ENCODE peak calls at places on chromosomes 1 and 21, in six cellular contexts. Q, P, H, W, L and Z are unnamed samples.
A peak's percentile ranks its signal among the peaks of the same experiment; 100 is the strongest.

GRCh38 chr1:109827466-109827865 is 63.7 kb upstream of the EPS8L3 start:
- DNase-seq in W (peak; percentile 28), H (no peak), L (no peak), Q (no peak), P (no peak), Z (no peak)

GRCh38 chr1:70819785-70820184 is 227.8 kb downstream of the PTGER3 start:
- DNase-seq in L (no peak), P (no peak), W (no peak), Q (no peak), H (no peak), Z (no peak)

GRCh38 chr1:65002508-65003315 is 36.4 kb upstream of the JAK1 start:
- DNase-seq in P (peak; percentile 45), H (peak; percentile 51), W (peak; percentile 76), L (peak; percentile 69), Q (peak; percentile 91), Z (peak; percentile 60)

GRCh38 chr1:27601771-27602509 is 2.0 kb downstream of the AHDC1 start:
- DNase-seq in Q (no peak), H (no peak), P (no peak), W (no peak), L (peak; percentile 69), Z (no peak)

GRCh38 chr1:89994231-89994804 is 592 bp upstream of the ZNF326 start:
- DNase-seq in W (no peak), L (no peak), Q (no peak), P (no peak), H (no peak), Z (no peak)

GRCh38 chr1:154351363-154352068 is 26.2 kb downstream of the ATP8B2 start:
- DNase-seq in H (no peak), L (no peak), P (no peak), W (peak; percentile 51), Q (no peak), Z (no peak)

GRCh38 chr21:32624726-32625125 is 12.5 kb upstream of the CFAP298 start:
- DNase-seq in L (peak; percentile 52), W (peak; percentile 74), H (no peak), Q (peak; percentile 13), P (no peak), Z (no peak)

GRCh38 chr1:187911820-187912219 is 1083.1 kb downstream of the PLA2G4A start:
- DNase-seq in P (no peak), L (no peak), W (no peak), Q (no peak), H (no peak), Z (no peak)

GRCh38 chr1:62286778-62287224 is 32.4 kb downstream of the KANK4 start:
- DNase-seq in P (no peak), L (peak; percentile 39), H (no peak), W (peak; percentile 66), Q (no peak), Z (no peak)

GRCh38 chr1:74689800-74690696 is 16.5 kb upstream of the ERICH3 start:
- DNase-seq in L (peak; percentile 43), H (peak; percentile 4), W (peak; percentile 65), Q (peak; percentile 75), P (no peak), Z (no peak)

GRCh38 chr1:168583571-168583970 is 7.2 kb downstream of the XCL1 start:
- DNase-seq in P (peak; percentile 78), W (peak; percentile 42), L (no peak), Q (peak; percentile 4), H (no peak), Z (no peak)

GRCh38 chr1:226638608-226639007 is 90.0 kb downstream of the STUM start:
- DNase-seq in P (no peak), L (no peak), W (no peak), H (no peak), Q (no peak), Z (no peak)

DNA sequence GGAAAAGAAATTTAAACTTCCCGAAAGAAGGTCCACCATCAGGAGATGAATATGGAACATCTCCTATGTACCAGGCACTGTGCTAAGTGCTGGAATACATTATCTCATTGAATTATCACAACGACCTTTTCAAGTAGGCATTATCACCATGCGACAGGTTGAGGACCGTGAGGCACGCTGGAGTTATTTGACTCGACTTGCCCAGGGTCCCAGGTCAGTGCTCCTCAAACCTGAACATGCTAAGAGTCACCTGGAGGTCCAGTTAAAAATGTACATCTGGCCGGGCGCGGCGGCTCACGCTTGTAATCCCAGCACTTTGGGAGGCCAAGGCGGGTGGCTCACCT is 15.9 kb upstream of the AGTRAP start:
- DNase-seq in L (no peak), H (no peak), Q (no peak), P (no peak), W (no peak), Z (no peak)
- TF ChIP-seq CTCF in L (peak; percentile 27), H (peak; percentile 44), Q (no peak), P (no peak), W (no peak), Z (no peak)

GRCh38 chr1:29270881-29271390 is 34.6 kb downstream of the PTPRU start:
- DNase-seq in L (no peak), W (no peak), H (no peak), P (no peak), Q (peak; percentile 27), Z (no peak)

GRCh38 chr1:29266912-29267311 is 30.6 kb downstream of the PTPRU start:
- DNase-seq in P (no peak), W (no peak), H (no peak), L (no peak), Q (no peak), Z (no peak)

GRCh38 chr1:29267341-29268070 is 31.2 kb downstream of the PTPRU start:
- DNase-seq in P (no peak), H (no peak), W (no peak), L (no peak), Q (no peak), Z (no peak)

GRCh38 chr1:29271724-29272123 is 35.4 kb downstream of the PTPRU start:
- DNase-seq in Q (peak; percentile 82), L (peak; percentile 83), H (no peak), P (peak; percentile 34), W (peak; percentile 75), Z (peak; percentile 65)

DNA sequence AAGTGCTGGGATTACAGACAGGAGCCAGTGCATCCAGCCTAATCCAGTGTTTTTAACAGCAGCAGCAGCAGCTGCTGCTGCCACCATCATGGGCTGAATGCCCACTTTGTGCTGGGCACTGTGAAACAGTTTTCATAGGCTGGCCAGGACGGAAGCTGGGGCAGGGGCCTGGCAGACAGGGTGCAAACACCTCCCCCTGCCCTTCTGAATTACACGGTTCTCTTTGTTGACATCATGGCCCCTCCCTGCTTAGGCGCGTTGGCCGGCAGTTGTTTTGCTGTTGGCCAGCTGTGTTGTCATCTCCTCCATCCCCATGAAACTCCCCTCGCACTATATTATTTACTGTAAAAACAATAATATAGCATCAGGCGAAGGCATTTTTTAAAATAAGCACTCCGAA is 33.0 kb downstream of the PTPRU start:
- DNase-seq in L (no peak), P (no peak), W (no peak), Q (no peak), H (no peak), Z (no peak)
- H3K4me3 ChIP-seq in L (no peak overlapping the region), P (no peak overlapping the region), W (no peak overlapping the region), Q (no peak overlapping the region), H (no peak overlapping the region), Z (no peak overlapping the region)

GRCh38 chr1:33096358-33097005 is 15.5 kb downstream of the AZIN2 start:
- DNase-seq in W (no peak), P (no peak), Q (peak; percentile 87), H (no peak), L (no peak), Z (no peak)

GRCh38 chr1:33098371-33098770 is 17.4 kb downstream of the AZIN2 start:
- DNase-seq in L (no peak), W (no peak), H (no peak), P (no peak), Q (peak; percentile 55), Z (no peak)

GRCh38 chr1:33097762-33098161 is 16.8 kb downstream of the AZIN2 start:
- DNase-seq in W (no peak), H (no peak), P (no peak), L (no peak), Q (no peak), Z (no peak)

GRCh38 chr1:33097137-33097611 is 16.2 kb downstream of the AZIN2 start:
- DNase-seq in Q (peak; percentile 60), H (no peak), W (peak; percentile 24), P (no peak), L (no peak), Z (no peak)

GRCh38 chr1:33099290-33100118 is 18.6 kb downstream of the AZIN2 start:
- DNase-seq in P (peak; percentile 100), Q (peak; percentile 100), W (peak; percentile 99), H (peak; percentile 54), L (peak; percentile 95), Z (peak; percentile 100)
- TF ChIP-seq CTCF in P (peak; percentile 61), Q (peak; percentile 61), W (peak; percentile 34), H (peak; percentile 61), L (peak; percentile 62), Z (peak; percentile 67)

DNA sequence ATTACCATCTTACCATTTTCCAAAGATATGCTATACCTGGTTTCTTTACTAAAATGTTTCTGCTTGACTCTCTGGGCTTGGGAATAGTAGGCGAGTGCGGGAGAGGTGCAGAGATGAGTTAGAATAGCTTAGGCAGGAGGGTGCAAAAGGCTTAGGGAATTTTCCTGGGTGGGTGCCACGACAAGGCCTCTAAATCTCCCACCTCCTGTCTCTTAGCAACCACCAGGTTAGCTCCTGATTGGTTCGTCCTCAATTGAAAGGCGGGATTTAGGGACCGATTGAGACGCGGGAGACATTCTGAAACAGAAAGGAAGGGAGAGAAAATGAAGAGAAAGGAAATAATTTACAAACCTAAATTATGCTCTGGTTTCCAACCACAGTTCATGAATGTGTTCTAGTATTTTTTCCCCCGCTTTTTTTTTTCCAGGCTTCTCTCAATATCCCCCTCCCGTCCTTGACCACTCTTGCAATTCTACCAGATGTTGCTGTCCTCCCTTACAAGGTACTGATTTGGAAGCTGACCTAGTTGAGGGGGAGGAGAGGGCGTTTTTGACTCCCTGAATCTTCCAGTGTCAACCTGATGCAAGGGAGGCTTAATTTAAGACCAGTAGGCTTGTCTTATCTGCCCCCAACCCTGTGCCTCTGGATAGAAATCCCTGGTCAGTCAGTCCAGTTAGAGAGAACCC is 3.2 kb downstream of the ACKR1 start:
- DNase-seq in H (no peak), P (no peak), W (no peak), L (no peak), Q (no peak), Z (no peak)
- H3K4me3 ChIP-seq in H (no peak overlapping the region), P (no peak overlapping the region), W (no peak overlapping the region), L (no peak overlapping the region), Q (no peak overlapping the region), Z (no peak overlapping the region)

DNA sequence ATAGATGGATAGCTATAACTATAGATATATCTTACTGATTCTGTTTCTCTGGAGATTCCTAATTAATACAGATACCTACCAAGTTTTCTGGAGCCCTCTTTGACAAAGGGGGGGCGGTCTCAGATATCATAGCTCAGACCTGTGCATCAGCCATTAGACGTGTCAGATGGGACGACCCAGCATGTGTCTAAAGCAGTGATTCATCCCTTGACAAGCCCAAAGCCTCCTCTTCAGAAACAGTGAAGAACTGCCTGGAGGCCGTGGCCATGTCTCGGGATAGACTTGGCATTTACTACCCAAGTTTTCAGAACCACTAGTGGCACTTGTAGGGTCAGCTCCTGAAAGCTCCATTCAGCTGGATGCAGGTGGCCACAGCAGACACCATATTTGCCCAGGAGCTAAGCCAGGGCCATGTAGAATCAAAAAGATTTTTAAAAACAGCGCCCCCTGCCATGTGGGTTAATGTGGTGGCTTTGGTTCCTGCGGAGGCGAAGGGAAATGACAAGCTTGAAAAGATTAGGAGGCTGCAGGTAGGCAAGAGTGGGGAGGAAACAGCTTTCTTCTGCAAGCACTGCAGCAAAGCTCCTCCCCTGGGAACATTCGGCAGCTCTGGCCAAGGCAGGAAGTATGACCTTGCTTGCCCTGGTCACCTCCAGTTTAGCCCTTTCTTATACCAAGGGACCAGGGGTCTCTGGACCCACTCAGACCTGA is 82.2 kb downstream of the FBXO2 start:
- DNase-seq in Q (no peak), W (peak; percentile 59), H (no peak), P (no peak), L (no peak), Z (no peak)
- TF ChIP-seq CTCF in Q (no peak), W (peak; percentile 49), H (no peak), P (peak; percentile 15), L (peak; percentile 27), Z (peak; percentile 29)